ENCODE peak calls at places on chromosomes 1 and 21, in ten cellular contexts. One of them, this sample, is unnamed.

GRCh38 chr1:50841791-50842387 is 118.2 kb downstream of the FAF1 start:
- DNase-seq in choroid plexus epithelial cell: peak
- DNase-seq in upper lobe of right lung: no peak
- DNase-seq in NCI-H1694: no peak
- DNase-seq in left kidney: peak
- DNase-seq in ELR: peak
- DNase-seq in NCI-H774: no peak
- DNase-seq in RWPE1: no peak
- DNase-seq in IMR-90: peak
- DNase-seq in activated gamma-delta T cell treated with Interleukin-2 at 50 U/mL for 16 hours: no peak
- DNase-seq in this sample: no peak

GRCh38 chr1:218718216-218718615 is 373.1 kb downstream of the TGFB2 start:
- DNase-seq in ELR: no peak
- DNase-seq in IMR-90: peak
- DNase-seq in activated gamma-delta T cell treated with Interleukin-2 at 50 U/mL for 16 hours: no peak
- DNase-seq in upper lobe of right lung: no peak
- DNase-seq in NCI-H774: no peak
- DNase-seq in left kidney: no peak
- DNase-seq in choroid plexus epithelial cell: peak
- DNase-seq in RWPE1: no peak
- DNase-seq in NCI-H1694: no peak
- DNase-seq in this sample: no peak

GRCh38 chr1:94070746-94071318 is 50.1 kb downstream of the ABCA4 start:
- DNase-seq in left kidney: no peak
- DNase-seq in upper lobe of right lung: no peak
- DNase-seq in NCI-H774: no peak
- DNase-seq in NCI-H1694: no peak
- DNase-seq in IMR-90: no peak
- DNase-seq in choroid plexus epithelial cell: no peak
- DNase-seq in ELR: no peak
- DNase-seq in activated gamma-delta T cell treated with Interleukin-2 at 50 U/mL for 16 hours: no peak
- DNase-seq in RWPE1: no peak
- DNase-seq in this sample: no peak

GRCh38 chr1:10509823-10510509 is 35.2 kb downstream of the PEX14 start:
- DNase-seq in ELR: no peak
- DNase-seq in NCI-H774: no peak
- DNase-seq in RWPE1: no peak
- DNase-seq in upper lobe of right lung: no peak
- DNase-seq in choroid plexus epithelial cell: no peak
- DNase-seq in activated gamma-delta T cell treated with Interleukin-2 at 50 U/mL for 16 hours: no peak
- DNase-seq in left kidney: no peak
- DNase-seq in IMR-90: no peak
- DNase-seq in NCI-H1694: no peak
- DNase-seq in this sample: no peak

GRCh38 chr1:6005276-6005917 is 13.2 kb upstream of the NPHP4 start:
- DNase-seq in IMR-90: no peak
- DNase-seq in left kidney: no peak
- DNase-seq in upper lobe of right lung: peak
- DNase-seq in NCI-H774: no peak
- DNase-seq in RWPE1: no peak
- DNase-seq in choroid plexus epithelial cell: no peak
- DNase-seq in ELR: no peak
- DNase-seq in activated gamma-delta T cell treated with Interleukin-2 at 50 U/mL for 16 hours: no peak
- DNase-seq in NCI-H1694: no peak
- DNase-seq in this sample: no peak

GRCh38 chr1:228166170-228166936 is 749 bp downstream of the IBA57 start:
- DNase-seq in activated gamma-delta T cell treated with Interleukin-2 at 50 U/mL for 16 hours: peak
- DNase-seq in NCI-H774: peak
- DNase-seq in choroid plexus epithelial cell: peak
- DNase-seq in upper lobe of right lung: no peak
- DNase-seq in RWPE1: peak
- DNase-seq in ELR: peak
- DNase-seq in left kidney: peak
- DNase-seq in IMR-90: peak
- DNase-seq in NCI-H1694: peak
- DNase-seq in this sample: peak

GRCh38 chr1:11314959-11315358 is 42.0 kb downstream of the UBIAD1 start:
- DNase-seq in ELR: no peak
- DNase-seq in IMR-90: no peak
- DNase-seq in left kidney: no peak
- DNase-seq in NCI-H774: no peak
- DNase-seq in choroid plexus epithelial cell: no peak
- DNase-seq in activated gamma-delta T cell treated with Interleukin-2 at 50 U/mL for 16 hours: no peak
- DNase-seq in RWPE1: no peak
- DNase-seq in NCI-H1694: no peak
- DNase-seq in upper lobe of right lung: no peak
- DNase-seq in this sample: no peak

GRCh38 chr1:31549807-31550620 is 26.3 kb upstream of the TINAGL1 start:
- DNase-seq in upper lobe of right lung: no peak
- DNase-seq in NCI-H1694: no peak
- DNase-seq in choroid plexus epithelial cell: no peak
- DNase-seq in NCI-H774: peak
- DNase-seq in ELR: peak
- DNase-seq in left kidney: no peak
- DNase-seq in RWPE1: no peak
- DNase-seq in activated gamma-delta T cell treated with Interleukin-2 at 50 U/mL for 16 hours: no peak
- DNase-seq in IMR-90: no peak
- DNase-seq in this sample: no peak

GRCh38 chr21:41071410-41071809 is 96.5 kb upstream of the BACE2 start:
- DNase-seq in NCI-H774: no peak
- DNase-seq in upper lobe of right lung: no peak
- DNase-seq in IMR-90: no peak
- DNase-seq in activated gamma-delta T cell treated with Interleukin-2 at 50 U/mL for 16 hours: no peak
- DNase-seq in left kidney: peak
- DNase-seq in NCI-H1694: peak
- DNase-seq in ELR: no peak
- DNase-seq in RWPE1: no peak
- DNase-seq in choroid plexus epithelial cell: no peak
- DNase-seq in this sample: no peak

GRCh38 chr1:157870477-157870876 is 28.9 kb upstream of the CD5L start:
- DNase-seq in NCI-H1694: no peak
- DNase-seq in RWPE1: no peak
- DNase-seq in IMR-90: no peak
- DNase-seq in NCI-H774: no peak
- DNase-seq in choroid plexus epithelial cell: no peak
- DNase-seq in left kidney: no peak
- DNase-seq in upper lobe of right lung: no peak
- DNase-seq in activated gamma-delta T cell treated with Interleukin-2 at 50 U/mL for 16 hours: no peak
- DNase-seq in ELR: no peak
- DNase-seq in this sample: no peak

GRCh38 chr1:52973843-52974242 is 46.8 kb downstream of the SCP2 start:
- DNase-seq in choroid plexus epithelial cell: no peak
- DNase-seq in activated gamma-delta T cell treated with Interleukin-2 at 50 U/mL for 16 hours: no peak
- DNase-seq in ELR: no peak
- DNase-seq in left kidney: no peak
- DNase-seq in IMR-90: no peak
- DNase-seq in upper lobe of right lung: no peak
- DNase-seq in NCI-H774: no peak
- DNase-seq in NCI-H1694: no peak
- DNase-seq in RWPE1: no peak
- DNase-seq in this sample: no peak

GRCh38 chr1:178094752-178095645 is 1.1 kb downstream of the RASAL2 start:
- DNase-seq in ELR: peak
- DNase-seq in upper lobe of right lung: no peak
- DNase-seq in NCI-H774: no peak
- DNase-seq in RWPE1: no peak
- DNase-seq in IMR-90: no peak
- DNase-seq in choroid plexus epithelial cell: peak
- DNase-seq in activated gamma-delta T cell treated with Interleukin-2 at 50 U/mL for 16 hours: no peak
- DNase-seq in left kidney: no peak
- DNase-seq in NCI-H1694: no peak
- DNase-seq in this sample: no peak

GRCh38 chr1:224253721-224254120 is 70.7 kb downstream of the DEGS1 start:
- DNase-seq in choroid plexus epithelial cell: peak
- DNase-seq in IMR-90: peak
- DNase-seq in left kidney: no peak
- DNase-seq in activated gamma-delta T cell treated with Interleukin-2 at 50 U/mL for 16 hours: no peak
- DNase-seq in ELR: peak
- DNase-seq in NCI-H1694: no peak
- DNase-seq in RWPE1: no peak
- DNase-seq in upper lobe of right lung: no peak
- DNase-seq in NCI-H774: no peak
- DNase-seq in this sample: no peak

GRCh38 chr1:3359346-3360157 is 94.9 kb upstream of the ARHGEF16 start:
- DNase-seq in upper lobe of right lung: no peak
- DNase-seq in RWPE1: no peak
- DNase-seq in left kidney: peak
- DNase-seq in ELR: no peak
- DNase-seq in activated gamma-delta T cell treated with Interleukin-2 at 50 U/mL for 16 hours: no peak
- DNase-seq in choroid plexus epithelial cell: no peak
- DNase-seq in NCI-H774: no peak
- DNase-seq in NCI-H1694: peak
- DNase-seq in IMR-90: no peak
- DNase-seq in this sample: no peak

GRCh38 chr1:221392453-221392852 is 349.4 kb downstream of the DUSP10 start:
- DNase-seq in IMR-90: peak
- DNase-seq in choroid plexus epithelial cell: peak
- DNase-seq in activated gamma-delta T cell treated with Interleukin-2 at 50 U/mL for 16 hours: no peak
- DNase-seq in left kidney: no peak
- DNase-seq in ELR: peak
- DNase-seq in NCI-H774: no peak
- DNase-seq in RWPE1: peak
- DNase-seq in NCI-H1694: no peak
- DNase-seq in upper lobe of right lung: no peak
- DNase-seq in this sample: no peak

GRCh38 chr1:27968692-27969091 is 8.9 kb downstream of the XKR8 start:
- DNase-seq in NCI-H1694: no peak
- DNase-seq in activated gamma-delta T cell treated with Interleukin-2 at 50 U/mL for 16 hours: no peak
- DNase-seq in RWPE1: peak
- DNase-seq in ELR: peak
- DNase-seq in NCI-H774: no peak
- DNase-seq in IMR-90: peak
- DNase-seq in choroid plexus epithelial cell: peak
- DNase-seq in upper lobe of right lung: no peak
- DNase-seq in left kidney: no peak
- DNase-seq in this sample: no peak

GRCh38 chr1:29501227-29501976 is 265.1 kb downstream of the PTPRU start:
- DNase-seq in choroid plexus epithelial cell: no peak
- DNase-seq in ELR: no peak
- DNase-seq in activated gamma-delta T cell treated with Interleukin-2 at 50 U/mL for 16 hours: no peak
- DNase-seq in IMR-90: no peak
- DNase-seq in NCI-H1694: no peak
- DNase-seq in left kidney: peak
- DNase-seq in RWPE1: no peak
- DNase-seq in NCI-H774: no peak
- DNase-seq in upper lobe of right lung: no peak
- DNase-seq in this sample: no peak

GRCh38 chr1:222331340-222331739 is 216.6 kb downstream of the HHIPL2 start:
- DNase-seq in left kidney: no peak
- DNase-seq in NCI-H1694: no peak
- DNase-seq in IMR-90: peak
- DNase-seq in NCI-H774: no peak
- DNase-seq in activated gamma-delta T cell treated with Interleukin-2 at 50 U/mL for 16 hours: no peak
- DNase-seq in RWPE1: no peak
- DNase-seq in ELR: peak
- DNase-seq in upper lobe of right lung: no peak
- DNase-seq in choroid plexus epithelial cell: peak
- DNase-seq in this sample: no peak

GRCh38 chr1:30891223-30891552 is 17.4 kb downstream of the SDC3 start:
- DNase-seq in IMR-90: no peak
- DNase-seq in RWPE1: no peak
- DNase-seq in choroid plexus epithelial cell: no peak
- DNase-seq in upper lobe of right lung: no peak
- DNase-seq in left kidney: no peak
- DNase-seq in activated gamma-delta T cell treated with Interleukin-2 at 50 U/mL for 16 hours: no peak
- DNase-seq in ELR: no peak
- DNase-seq in NCI-H1694: no peak
- DNase-seq in NCI-H774: no peak
- DNase-seq in this sample: no peak

GRCh38 chr21:46317710-46318463 is 5.8 kb downstream of the C21orf58 start:
- DNase-seq in left kidney: peak
- DNase-seq in RWPE1: no peak
- DNase-seq in ELR: no peak
- DNase-seq in IMR-90: no peak
- DNase-seq in NCI-H774: peak
- DNase-seq in upper lobe of right lung: no peak
- DNase-seq in activated gamma-delta T cell treated with Interleukin-2 at 50 U/mL for 16 hours: no peak
- DNase-seq in NCI-H1694: no peak
- DNase-seq in choroid plexus epithelial cell: no peak
- DNase-seq in this sample: no peak

GRCh38 chr1:32454726-32455125 is 10.1 kb upstream of the ZBTB8B start:
- DNase-seq in NCI-H774: peak
- DNase-seq in left kidney: no peak
- DNase-seq in upper lobe of right lung: no peak
- DNase-seq in RWPE1: peak
- DNase-seq in IMR-90: no peak
- DNase-seq in ELR: peak
- DNase-seq in NCI-H1694: no peak
- DNase-seq in activated gamma-delta T cell treated with Interleukin-2 at 50 U/mL for 16 hours: no peak
- DNase-seq in choroid plexus epithelial cell: peak
- DNase-seq in this sample: no peak

This sample was measured in effector memory CD8-positive, alpha-beta T cell.